ENCODE peak calls at places on chromosomes 4 and X, in five cellular contexts. One of them, this sample, is unnamed. For H3K4me1, the result is how much of the 10 kb centered on the place peaks cover.

GRCh38 chr4:15106417-15106816 is 104.1 kb downstream of the CPEB2 start:
- DNase-seq in GM23338: no peak
- DNase-seq in fibroblast of lung: peak
- DNase-seq in mammary epithelial cell: no peak
- DNase-seq in neural progenitor cell: no peak
- DNase-seq in this sample: no peak

GRCh38 chr4:16264798-16265197 is 38.5 kb upstream of the TAPT1 start:
- DNase-seq in GM23338: peak
- DNase-seq in fibroblast of lung: peak
- DNase-seq in mammary epithelial cell: peak
- DNase-seq in neural progenitor cell: peak
- DNase-seq in this sample: no peak

GRCh38 chr4:172995161-172995560 is 173.4 kb upstream of the GALNT7 start:
- DNase-seq in GM23338: no peak
- DNase-seq in fibroblast of lung: peak
- DNase-seq in mammary epithelial cell: no peak
- DNase-seq in neural progenitor cell: no peak
- DNase-seq in this sample: no peak

GRCh38 chrX:34848281-34848680 is 94.3 kb upstream of the FAM47B start:
- DNase-seq in GM23338: no peak
- DNase-seq in fibroblast of lung: peak
- DNase-seq in mammary epithelial cell: peak
- DNase-seq in neural progenitor cell: no peak
- DNase-seq in this sample: no peak

GRCh38 chr4:141807073-141807472 is 170.7 kb downstream of the IL15 start:
- DNase-seq in GM23338: no peak
- DNase-seq in fibroblast of lung: peak
- DNase-seq in mammary epithelial cell: peak
- DNase-seq in neural progenitor cell: no peak
- DNase-seq in this sample: no peak

GRCh38 chr4:154086247-154086646 is 297.4 kb upstream of the SFRP2 start:
- DNase-seq in GM23338: peak
- DNase-seq in fibroblast of lung: no peak
- DNase-seq in mammary epithelial cell: peak
- DNase-seq in neural progenitor cell: no peak
- DNase-seq in this sample: no peak

GRCh38 chrX:20217279-20217678 is 49.4 kb downstream of the RPS6KA3 start:
- DNase-seq in GM23338: no peak
- DNase-seq in fibroblast of lung: peak
- DNase-seq in mammary epithelial cell: peak
- DNase-seq in neural progenitor cell: no peak
- DNase-seq in this sample: no peak

GRCh38 chr4:61437923-61438322 is 237.8 kb downstream of the ADGRL3 start:
- DNase-seq in GM23338: no peak
- DNase-seq in fibroblast of lung: no peak
- DNase-seq in mammary epithelial cell: no peak
- DNase-seq in neural progenitor cell: no peak
- DNase-seq in this sample: no peak

GRCh38 chr4:80173387-80173786 is 23.9 kb upstream of the PRDM8 start:
- DNase-seq in GM23338: no peak
- DNase-seq in fibroblast of lung: no peak
- DNase-seq in mammary epithelial cell: peak
- DNase-seq in neural progenitor cell: peak
- DNase-seq in this sample: no peak

GRCh38 chr4:89193828-89194227 is 82.5 kb downstream of the TIGD2 start:
- DNase-seq in GM23338: no peak
- DNase-seq in fibroblast of lung: no peak
- DNase-seq in mammary epithelial cell: no peak
- DNase-seq in neural progenitor cell: no peak
- DNase-seq in this sample: no peak

GRCh38 chrX:133415276-133416105 is at the start of gene GPC4:
- DNase-seq in GM23338: peak
- DNase-seq in fibroblast of lung: peak
- DNase-seq in mammary epithelial cell: peak
- DNase-seq in neural progenitor cell: peak
- DNase-seq in this sample: no peak
- H3K27ac ChIP-seq in GM23338: peak
- H3K27ac ChIP-seq in fibroblast of lung: no peak
- H3K27ac ChIP-seq in mammary epithelial cell: no peak
- H3K27ac ChIP-seq in neural progenitor cell: no peak
- H3K27ac ChIP-seq in this sample: no peak

GRCh38 chr4:30722092-30722915 is 2.1 kb downstream of the PCDH7 start:
- DNase-seq in GM23338: peak
- DNase-seq in fibroblast of lung: peak
- DNase-seq in mammary epithelial cell: no peak
- DNase-seq in neural progenitor cell: peak
- DNase-seq in this sample: no peak
- TF ChIP-seq EZH2 in GM23338: peak
- TF ChIP-seq EZH2 in fibroblast of lung: no peak
- TF ChIP-seq EZH2 in mammary epithelial cell: no peak
- TF ChIP-seq EZH2 in neural progenitor cell: peak
- TF ChIP-seq EZH2 in this sample: no peak

GRCh38 chr4:6908397-6909112 is 1.1 kb upstream of the TBC1D14 start:
- DNase-seq in GM23338: no peak
- DNase-seq in fibroblast of lung: no peak
- DNase-seq in mammary epithelial cell: no peak
- DNase-seq in neural progenitor cell: no peak
- DNase-seq in this sample: no peak

GRCh38 chr4:6909970-6910339 is 329 bp downstream of the TBC1D14 start:
- DNase-seq in GM23338: peak
- DNase-seq in fibroblast of lung: no peak
- DNase-seq in mammary epithelial cell: no peak
- DNase-seq in neural progenitor cell: peak
- DNase-seq in this sample: no peak

GRCh38 chr4:6910960-6911874 is 1.6 kb downstream of the TBC1D14 start:
- DNase-seq in GM23338: no peak
- DNase-seq in fibroblast of lung: no peak
- DNase-seq in mammary epithelial cell: no peak
- DNase-seq in neural progenitor cell: no peak
- DNase-seq in this sample: no peak

GRCh38 chr4:6909113-6909969 is at the start of gene TBC1D14:
- DNase-seq in GM23338: peak
- DNase-seq in fibroblast of lung: peak
- DNase-seq in mammary epithelial cell: peak
- DNase-seq in neural progenitor cell: peak
- DNase-seq in this sample: peak

DNA sequence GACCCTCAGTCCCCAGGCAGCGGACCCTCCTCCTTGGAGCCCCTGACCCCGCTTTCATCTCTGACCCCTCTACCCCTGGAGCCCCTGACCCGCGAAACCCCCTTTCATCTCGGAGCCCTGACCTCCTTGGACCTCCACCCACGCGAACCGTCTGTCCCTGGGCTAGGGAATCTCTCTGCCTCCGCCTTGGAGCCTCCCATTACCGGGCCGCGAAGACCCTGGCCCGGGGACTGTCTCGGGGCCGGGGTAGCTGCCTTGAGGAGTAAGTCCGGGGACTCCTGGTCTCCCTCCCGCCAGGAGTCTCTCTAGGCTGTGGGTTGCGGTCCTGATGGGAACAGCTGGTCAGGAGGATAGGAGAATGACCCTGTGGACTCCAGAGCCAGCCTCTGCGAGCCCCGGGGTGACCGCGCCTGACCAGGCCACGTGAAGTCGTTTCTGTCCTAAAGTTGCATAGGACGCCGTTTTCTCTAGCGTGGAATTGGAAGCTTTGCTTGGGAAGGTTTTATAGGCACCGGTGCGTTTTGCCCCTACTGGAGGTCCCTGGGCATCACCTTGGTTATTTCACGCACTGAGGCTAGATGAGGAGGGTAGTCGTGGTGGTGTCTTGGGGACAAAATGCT is 824 bp downstream of the TBC1D14 start:
- DNase-seq in GM23338: peak
- DNase-seq in fibroblast of lung: no peak
- DNase-seq in mammary epithelial cell: no peak
- DNase-seq in neural progenitor cell: peak
- DNase-seq in this sample: no peak
- H3K4me1 ChIP-seq in GM23338: under half
- H3K4me1 ChIP-seq in fibroblast of lung: under half
- H3K4me1 ChIP-seq in mammary epithelial cell: under half
- H3K4me1 ChIP-seq in neural progenitor cell: under half
- H3K4me1 ChIP-seq in this sample: under half

DNA sequence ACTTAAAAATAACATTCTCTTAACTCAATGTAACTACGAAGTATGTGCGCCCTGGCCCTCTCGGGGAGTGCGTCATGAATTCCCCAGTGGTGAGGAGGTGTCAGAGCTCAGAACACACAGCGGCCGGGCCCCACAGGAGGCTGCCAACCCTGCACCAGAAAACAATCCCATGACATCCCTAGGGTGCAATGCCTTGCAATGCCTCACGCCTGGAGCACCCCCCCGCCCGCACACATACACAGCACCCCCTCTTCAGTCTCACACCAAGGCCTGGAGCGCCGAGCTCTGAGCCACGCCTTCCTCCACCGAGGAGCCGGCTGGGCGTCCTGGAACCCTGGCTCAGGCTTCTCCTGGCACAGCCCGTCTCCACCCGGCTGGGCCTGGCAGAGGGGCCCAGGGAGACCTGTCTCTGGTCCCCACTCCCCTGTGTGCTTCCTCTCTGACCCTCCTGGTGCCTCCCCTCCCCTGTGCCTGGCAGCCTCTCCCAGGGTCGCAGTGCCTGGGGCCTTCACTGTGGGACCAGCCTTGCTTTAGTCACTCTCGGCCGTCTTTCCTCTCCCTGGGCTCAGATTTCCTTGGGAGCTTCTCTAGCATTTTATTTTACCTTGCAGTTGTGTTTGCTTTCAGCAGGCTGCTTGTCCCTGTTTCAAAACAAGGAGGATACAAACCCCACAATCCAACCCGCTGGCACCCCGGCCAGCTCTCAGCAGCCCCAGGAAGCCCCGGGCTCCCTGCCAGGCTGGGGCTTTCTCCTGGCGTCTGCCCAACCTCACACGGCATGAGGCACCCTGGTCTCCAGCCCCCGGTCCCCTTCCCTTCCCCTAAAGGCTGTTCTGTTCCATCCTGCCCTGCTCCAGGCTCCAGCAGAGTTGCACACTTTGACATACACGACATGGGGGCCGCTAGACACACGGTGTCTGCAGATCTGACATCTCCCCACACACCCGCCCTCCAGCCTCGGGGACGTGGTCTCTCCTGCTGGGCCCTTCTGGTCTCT is 108.0 kb upstream of the ADRA2C start:
- DNase-seq in GM23338: no peak
- DNase-seq in fibroblast of lung: peak
- DNase-seq in mammary epithelial cell: no peak
- DNase-seq in neural progenitor cell: no peak
- DNase-seq in this sample: no peak
- H3K27ac ChIP-seq in GM23338: no peak
- H3K27ac ChIP-seq in fibroblast of lung: no peak
- H3K27ac ChIP-seq in mammary epithelial cell: no peak
- H3K27ac ChIP-seq in neural progenitor cell: no peak
- H3K27ac ChIP-seq in this sample: no peak

DNA sequence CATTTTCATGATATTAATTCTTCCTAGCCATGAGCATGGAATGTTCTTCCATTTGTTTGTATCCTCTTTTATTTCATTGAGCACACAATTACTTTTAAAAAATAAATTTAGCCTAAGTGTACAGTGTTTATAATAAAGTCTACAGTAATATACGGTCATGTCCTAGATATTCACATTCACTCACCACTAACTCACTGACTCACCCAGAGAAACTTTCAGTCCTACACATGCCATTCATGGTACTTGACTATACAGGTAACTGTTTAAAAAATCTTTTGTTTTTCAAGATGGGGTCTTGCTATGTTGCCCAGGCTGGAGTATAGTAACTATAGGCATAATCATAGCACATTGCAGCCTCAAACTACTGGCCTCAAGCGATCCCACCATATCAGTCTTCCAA is 348.1 kb downstream of the RAPGEF2 start:
- DNase-seq in GM23338: no peak
- DNase-seq in fibroblast of lung: no peak
- DNase-seq in mammary epithelial cell: peak
- DNase-seq in neural progenitor cell: no peak
- DNase-seq in this sample: no peak
- TF ChIP-seq EZH2 in GM23338: no peak
- TF ChIP-seq EZH2 in fibroblast of lung: no peak
- TF ChIP-seq EZH2 in mammary epithelial cell: no peak
- TF ChIP-seq EZH2 in neural progenitor cell: no peak
- TF ChIP-seq EZH2 in this sample: no peak

GRCh38 chrX:68571292-68572256 is 72.7 kb downstream of the YIPF6 start:
- DNase-seq in GM23338: no peak
- DNase-seq in fibroblast of lung: peak
- DNase-seq in mammary epithelial cell: peak
- DNase-seq in neural progenitor cell: no peak
- DNase-seq in this sample: peak
- H3K4me1 ChIP-seq in GM23338: under half
- H3K4me1 ChIP-seq in fibroblast of lung: under half
- H3K4me1 ChIP-seq in mammary epithelial cell: under half
- H3K4me1 ChIP-seq in neural progenitor cell: under half
- H3K4me1 ChIP-seq in this sample: under half

DNA sequence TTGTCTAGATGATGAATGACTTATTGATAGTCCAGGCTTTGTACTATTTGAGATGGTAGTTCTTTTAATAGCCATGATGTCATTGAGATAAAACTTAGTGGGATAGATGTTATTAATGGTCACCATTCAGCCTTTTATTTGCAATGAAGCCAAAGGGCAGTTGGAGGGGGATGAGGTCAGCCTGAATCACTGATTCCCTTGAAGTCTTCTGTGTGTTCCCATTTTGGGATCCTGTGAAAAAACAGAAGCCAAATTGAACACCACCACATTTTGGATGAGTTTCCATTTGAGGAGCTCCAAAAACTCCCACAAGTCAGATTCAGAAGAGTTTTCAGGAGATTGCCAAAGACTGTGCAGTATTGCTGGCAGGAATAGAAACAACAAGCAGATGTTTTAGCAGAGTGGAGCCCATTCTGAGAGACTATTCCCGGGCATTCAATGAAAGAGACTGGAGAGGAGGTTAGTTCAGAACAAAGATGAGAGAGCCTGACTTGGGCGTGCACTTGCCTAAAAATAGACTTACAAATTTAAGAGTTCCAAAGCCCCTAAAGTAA is 184.2 kb downstream of the IL1RAPL2 start:
- DNase-seq in GM23338: no peak
- DNase-seq in fibroblast of lung: no peak
- DNase-seq in mammary epithelial cell: no peak
- DNase-seq in neural progenitor cell: no peak
- DNase-seq in this sample: no peak
- H3K27ac ChIP-seq in GM23338: no peak
- H3K27ac ChIP-seq in fibroblast of lung: no peak
- H3K27ac ChIP-seq in mammary epithelial cell: no peak
- H3K27ac ChIP-seq in neural progenitor cell: no peak
- H3K27ac ChIP-seq in this sample: no peak

GRCh38 chr4:13524504-13525243 is 19.6 kb downstream of the NKX3-2 start:
- DNase-seq in GM23338: peak
- DNase-seq in fibroblast of lung: no peak
- DNase-seq in mammary epithelial cell: no peak
- DNase-seq in neural progenitor cell: no peak
- DNase-seq in this sample: no peak
- TF ChIP-seq EZH2 in GM23338: peak
- TF ChIP-seq EZH2 in fibroblast of lung: peak
- TF ChIP-seq EZH2 in mammary epithelial cell: no peak
- TF ChIP-seq EZH2 in neural progenitor cell: peak
- TF ChIP-seq EZH2 in this sample: no peak

DNA sequence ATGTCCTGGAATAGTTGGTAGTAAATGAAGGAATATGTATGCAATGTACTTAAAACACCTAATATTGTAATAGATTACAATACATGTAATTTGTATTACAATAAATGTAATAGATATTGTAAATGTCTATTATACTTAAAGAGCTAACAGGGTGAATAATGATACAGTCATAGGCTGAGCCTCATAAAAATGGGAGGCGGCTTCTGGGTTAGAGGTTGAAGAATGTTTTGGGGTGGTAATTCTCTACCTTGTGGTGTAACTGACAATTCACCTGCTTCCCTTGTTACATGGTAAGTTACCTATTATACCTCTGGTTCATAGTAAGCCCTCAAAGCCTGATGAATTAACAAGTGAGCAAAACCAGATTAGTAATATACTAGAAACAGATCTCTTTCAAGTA is 26.0 kb downstream of the ATP8A1 start:
- DNase-seq in GM23338: no peak
- DNase-seq in fibroblast of lung: no peak
- DNase-seq in mammary epithelial cell: no peak
- DNase-seq in neural progenitor cell: no peak
- DNase-seq in this sample: no peak
- H3K4me1 ChIP-seq in GM23338: under half
- H3K4me1 ChIP-seq in fibroblast of lung: under half
- H3K4me1 ChIP-seq in mammary epithelial cell: under half
- H3K4me1 ChIP-seq in neural progenitor cell: under half
- H3K4me1 ChIP-seq in this sample: under half